ENCODE peak calls at places on chromosomes 5 and 9, in five cellular contexts. H, W, V, P and X are unnamed samples.

GRCh38 chr5:6567835-6568234 is 65.0 kb downstream of the NSUN2 start:
- DNase-seq in H (no peak), W (no peak), V (no peak), P (no peak), X (no peak)

GRCh38 chr5:95304706-95305105 is 19.8 kb upstream of the MCTP1 start:
- DNase-seq in H (no peak), W (no peak), V (no peak), P (no peak), X (no peak)

GRCh38 chr9:18722882-18723281 is 248.9 kb downstream of the ADAMTSL1 start:
- DNase-seq in H (no peak), W (no peak), V (no peak), P (no peak), X (no peak)

GRCh38 chr9:2024888-2025781 is 10.0 kb downstream of the SMARCA2 start:
- DNase-seq in H (no peak), W (no peak), V (peak), P (no peak), X (no peak)

GRCh38 chr5:60842859-60843692 is 993 bp downstream of the ELOVL7 start:
- DNase-seq in H (peak), W (no peak), V (no peak), P (no peak), X (peak)

GRCh38 chr5:171745602-171746001 is 40.0 kb upstream of the SMIM23 start:
- DNase-seq in H (no peak), W (no peak), V (peak), P (no peak), X (no peak)

GRCh38 chr5:19891658-19892057 is 96.3 kb downstream of the CDH18 start:
- DNase-seq in H (no peak), W (peak), V (peak), P (no peak), X (peak)

GRCh38 chr9:104009853-104010252 is 84.3 kb upstream of the SMC2 start:
- DNase-seq in H (no peak), W (no peak), V (no peak), P (no peak), X (no peak)

GRCh38 chr5:67146574-67146973 is 50.0 kb downstream of the CD180 start:
- DNase-seq in H (no peak), W (no peak), V (peak), P (no peak), X (no peak)

GRCh38 chr5:69242215-69242927 is 7.7 kb downstream of the CDK7 start:
- DNase-seq in H (no peak), W (no peak), V (no peak), P (no peak), X (no peak)

GRCh38 chr5:77438057-77438456 is 54.1 kb downstream of the WDR41 start:
- DNase-seq in H (no peak), W (no peak), V (no peak), P (no peak), X (no peak)

GRCh38 chr9:84857224-84857623 is 187.7 kb downstream of the NTRK2 start:
- DNase-seq in H (no peak), W (no peak), V (peak), P (no peak), X (no peak)

GRCh38 chr9:35731415-35732184 is 395 bp downstream of the TLN1 start:
- DNase-seq in H (no peak), W (no peak), V (no peak), P (no peak), X (no peak)

GRCh38 chr5:180101451-180102105 is 30.0 kb upstream of the RNF130 start:
- DNase-seq in H (no peak), W (no peak), V (no peak), P (no peak), X (no peak)

GRCh38 chr5:151581841-151582583 is 9.1 kb downstream of the FAT2 start:
- DNase-seq in H (no peak), W (no peak), V (no peak), P (no peak), X (no peak)

GRCh38 chr9:78001946-78002731 is 29.5 kb downstream of the GNAQ start:
- DNase-seq in H (no peak), W (no peak), V (no peak), P (no peak), X (peak)

GRCh38 chr9:122777052-122777451 is 11.7 kb upstream of the OR5C1 start:
- DNase-seq in H (no peak), W (no peak), V (no peak), P (no peak), X (no peak)

GRCh38 chr9:112378441-112379176 is 1.3 kb upstream of the HSDL2 start:
- DNase-seq in H (peak), W (no peak), V (no peak), P (peak), X (no peak)

GRCh38 chr5:120454094-120454798 is 9.9 kb upstream of the PRR16 start:
- DNase-seq in H (no peak), W (peak), V (peak), P (no peak), X (peak)

GRCh38 chr9:15512889-15513288 is 2.1 kb upstream of the PSIP1 start:
- DNase-seq in H (no peak), W (no peak), V (no peak), P (no peak), X (no peak)

GRCh38 chr9:15509931-15510788 is 610 bp downstream of the PSIP1 start:
- DNase-seq in H (peak), W (no peak), V (peak), P (peak), X (peak)

GRCh38 chr9:15512204-15512603 is 1.4 kb upstream of the PSIP1 start:
- DNase-seq in H (no peak), W (no peak), V (no peak), P (no peak), X (no peak)

GRCh38 chr9:15510789-15511575 is at the start of gene PSIP1:
- DNase-seq in H (peak), W (peak), V (peak), P (peak), X (peak)

DNA sequence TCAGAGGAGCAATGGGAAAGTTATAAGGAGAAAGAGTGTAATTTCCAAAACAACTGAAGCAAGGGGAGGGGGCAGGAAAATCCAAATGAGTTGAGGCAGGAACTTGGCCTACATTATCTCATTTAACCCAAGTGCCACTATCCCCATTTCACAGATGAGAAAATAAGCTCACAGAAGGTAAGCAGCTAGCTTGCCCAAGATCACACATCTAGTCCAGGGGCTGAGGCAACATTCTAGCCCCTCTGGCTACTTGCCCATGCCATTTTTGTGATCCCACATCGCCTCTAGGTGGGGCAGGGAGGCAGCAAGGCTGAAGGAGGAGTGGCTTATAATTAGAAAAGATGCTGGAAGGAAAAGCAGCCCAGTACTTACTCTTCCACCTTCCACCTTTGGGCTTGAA is 2.6 kb upstream of the PSIP1 start:
- DNase-seq in H (no peak), W (no peak), V (peak), P (no peak), X (no peak)
- TF ChIP-seq CTCF in H (no peak), W (peak), V (no peak), P (no peak), X (peak)

GRCh38 chr9:124477211-124478013 is 27.2 kb downstream of the ADGRD2 start:
- DNase-seq in H (no peak), W (no peak), V (no peak), P (no peak), X (no peak)
- H3K4me3 ChIP-seq in H (no peak), W (no peak), V (no peak), P (no peak), X (no peak)

GRCh38 chr9:129322022-129322621 is 144.1 kb upstream of the IER5L start:
- DNase-seq in H (no peak), W (no peak), V (no peak), P (peak), X (no peak)
- TF ChIP-seq CTCF in H (no peak), W (no peak), V (no peak), P (no peak), X (no peak)

GRCh38 chr9:12224449-12224848 is 468.7 kb upstream of the TYRP1 start:
- DNase-seq in H (no peak), W (no peak), V (no peak), P (no peak), X (no peak)
- H3K4me3 ChIP-seq in H (no peak), W (no peak), V (no peak), P (no peak), X (no peak)

GRCh38 chr9:124217839-124218437 is 39.8 kb upstream of the NEK6 start:
- DNase-seq in H (no peak), W (no peak), V (no peak), P (peak), X (no peak)

GRCh38 chr9:124216474-124217176 is 41.1 kb upstream of the NEK6 start:
- DNase-seq in H (peak), W (no peak), V (no peak), P (peak), X (no peak)

GRCh38 chr9:124219290-124219605 is 38.5 kb upstream of the NEK6 start:
- DNase-seq in H (no peak), W (no peak), V (no peak), P (no peak), X (no peak)

GRCh38 chr9:124220551-124221451 is 36.9 kb upstream of the NEK6 start:
- DNase-seq in H (peak), W (no peak), V (peak), P (peak), X (peak)

DNA sequence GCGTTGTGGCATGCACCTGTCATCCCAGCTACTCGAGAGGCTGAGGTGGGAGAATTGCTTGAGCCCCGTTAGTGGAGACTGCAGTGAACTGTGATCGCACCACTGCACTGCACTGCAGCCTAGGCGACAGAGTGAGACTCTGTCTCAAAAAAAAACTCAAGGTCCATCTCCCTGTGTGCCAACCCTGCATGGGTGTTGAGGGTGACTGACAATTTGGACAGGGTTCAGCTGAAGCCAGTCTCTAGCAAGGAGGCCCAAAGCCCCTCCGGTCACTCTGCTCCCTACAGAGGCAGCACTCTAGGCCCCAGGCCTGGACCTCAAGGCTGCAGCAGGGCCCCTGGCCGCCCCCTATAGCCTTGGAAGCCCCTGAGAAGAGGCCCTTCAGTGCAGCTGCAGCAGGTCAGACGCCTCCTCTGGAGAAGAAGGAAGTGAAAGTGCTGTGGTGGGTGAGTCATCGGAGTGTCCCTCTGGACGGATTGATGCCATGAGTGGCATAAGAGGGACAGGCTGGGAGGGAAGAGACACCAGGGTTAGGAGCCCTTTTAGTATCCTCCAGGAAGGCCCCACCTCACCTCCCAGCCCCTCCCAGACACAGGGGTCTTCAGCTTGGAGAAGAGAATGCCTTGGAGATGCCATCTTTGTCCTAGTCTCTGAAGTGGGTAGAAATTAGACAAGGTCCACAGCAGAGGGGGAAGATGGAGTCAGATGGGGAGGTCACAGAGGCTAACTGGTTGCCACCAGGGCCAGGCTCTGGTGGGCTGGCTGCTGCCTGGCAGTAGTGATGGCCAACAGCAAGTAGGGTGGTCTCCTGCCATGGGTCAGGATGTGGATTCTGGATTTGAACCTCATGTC is 39.1 kb upstream of the NEK6 start:
- DNase-seq in H (peak), W (no peak), V (peak), P (peak), X (peak)
- TF ChIP-seq CTCF in H (no peak), W (no peak), V (peak), P (no peak), X (peak)

GRCh38 chr9:131502781-131503625 is at the start of gene POMT1:
- DNase-seq in H (peak), W (peak), V (peak), P (peak), X (peak)
- H3K4me3 ChIP-seq in H (peak), W (peak), V (peak), P (peak), X (peak)

DNA sequence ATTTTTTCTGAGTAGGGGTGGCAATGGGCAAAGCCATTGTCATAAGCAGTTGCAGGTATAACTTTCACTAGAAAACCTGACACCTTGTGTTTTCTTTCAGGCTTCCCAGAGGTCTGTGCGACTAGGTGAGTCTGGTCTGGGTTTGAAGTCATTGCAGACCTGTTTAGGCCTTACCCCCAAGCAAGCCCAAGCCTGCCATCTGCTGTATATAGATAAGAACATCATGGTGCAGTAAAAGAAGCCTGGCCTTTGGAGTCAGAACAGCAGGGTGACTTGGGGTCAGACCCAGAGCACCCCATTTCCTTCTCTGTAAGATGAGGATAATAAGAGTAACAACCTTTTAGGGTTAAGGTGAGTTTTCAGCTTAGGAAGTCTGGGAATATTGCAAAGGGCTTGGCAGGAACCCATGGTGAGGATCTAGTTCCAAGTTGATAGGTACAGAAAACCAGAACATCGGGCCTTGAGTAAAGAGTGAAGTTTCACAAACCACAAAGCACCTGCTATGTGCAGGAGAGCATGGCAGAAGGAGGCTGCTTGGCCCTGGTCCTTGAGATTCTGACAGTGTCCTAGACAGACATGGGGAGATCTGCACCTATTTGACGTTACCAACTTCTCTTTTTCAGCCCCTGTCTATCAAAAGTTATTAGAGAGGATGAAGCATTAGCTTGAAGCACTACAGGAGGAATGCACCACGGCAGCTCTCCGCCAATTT is 33.9 kb downstream of the TGFBI start:
- DNase-seq in H (no peak), W (no peak), V (peak), P (no peak), X (no peak)
- TF ChIP-seq CTCF in H (peak), W (peak), V (peak), P (peak), X (peak)

DNA sequence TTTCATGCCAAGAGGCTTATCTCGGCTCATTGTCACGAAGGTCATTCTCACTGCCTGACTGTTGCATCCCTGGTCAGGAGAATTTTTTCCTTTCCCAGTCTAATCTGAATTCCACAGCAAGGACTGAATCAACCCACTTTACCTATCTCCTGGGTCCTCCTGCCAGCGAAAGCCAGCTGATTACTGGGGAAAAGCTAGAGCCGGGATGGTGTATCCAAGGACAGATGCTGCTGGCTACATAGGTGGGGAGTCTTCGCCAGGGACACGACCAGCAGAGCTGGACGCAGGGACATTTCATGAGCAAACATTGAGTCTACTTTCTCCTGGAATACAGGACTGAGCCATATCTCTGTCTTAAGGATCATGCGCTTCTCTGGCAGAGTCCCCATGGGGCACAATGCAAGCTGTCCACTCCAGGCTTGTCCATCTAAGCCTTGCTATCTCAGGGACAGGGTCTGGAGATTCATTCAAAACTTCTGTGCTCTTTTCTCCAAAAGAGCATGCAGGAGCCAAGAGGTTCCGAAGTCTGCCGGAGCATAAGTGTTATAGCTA is 6.4 kb upstream of the HAND1 start:
- DNase-seq in H (no peak), W (no peak), V (no peak), P (no peak), X (no peak)
- H3K4me3 ChIP-seq in H (no peak), W (no peak), V (no peak), P (no peak), X (no peak)